ENCODE peak calls at places on chromosome 19, in four cellular contexts. P is transverse colon, M is suprapubic skin, F is K562. T is an unnamed sample.

GRCh38 chr19:18479964-18480723 is 41.7 kb downstream of the ELL start:
- DNase-seq in P (peak; percentile 68), M (peak; percentile 89), F (no peak), T (peak; percentile 81)

GRCh38 chr19:35260694-35261304 is 8.0 kb upstream of the USF2 start:
- DNase-seq in P (no peak), M (no peak), F (no peak), T (peak; percentile 55)

GRCh38 chr19:43754312-43754561 is 525 bp downstream of the SMG9 start:
- DNase-seq in P (no peak), M (no peak), F (no peak), T (no peak)

GRCh38 chr19:36215276-36216171 is 618 bp downstream of the ZNF146 start:
- DNase-seq in P (peak; percentile 9), M (no peak), F (no peak), T (no peak)

GRCh38 chr19:22421797-22422196 is 349 bp downstream of the ZNF98 start:
- DNase-seq in P (no peak), M (no peak), F (no peak), T (no peak)

GRCh38 chr19:24178207-24178606 is 91.2 kb downstream of the ZNF254 start:
- DNase-seq in P (no peak), M (no peak), F (no peak), T (no peak)

GRCh38 chr19:50719566-50719965 is at the start of gene SHANK1:
- DNase-seq in P (no peak), M (no peak), F (peak; percentile 75), T (no peak)

GRCh38 chr19:44059229-44059628 is 7.4 kb downstream of the ZNF223 start:
- DNase-seq in P (no peak), M (no peak), F (no peak), T (no peak)

GRCh38 chr19:45729774-45730388 is 815 bp downstream of the FBXO46 start:
- DNase-seq in P (peak; percentile 29), M (no peak), F (no peak), T (no peak)

GRCh38 chr19:3471954-3472655 is 8.2 kb downstream of the SMIM24 start:
- DNase-seq in P (peak; percentile 32), M (no peak), F (peak; percentile 77), T (no peak)

GRCh38 chr19:4584670-4585460 is 25.4 kb upstream of the SEMA6B start:
- DNase-seq in P (no peak), M (no peak), F (peak; percentile 55), T (no peak)

GRCh38 chr19:29805026-29805925 is 6.5 kb upstream of the CCNE1 start:
- DNase-seq in P (no peak), M (no peak), F (no peak), T (peak; percentile 46)

GRCh38 chr19:47096721-47097120 is 16.9 kb downstream of the ZC3H4 start:
- DNase-seq in P (peak; percentile 54), M (no peak), F (no peak), T (no peak)

GRCh38 chr19:11767633-11768133 is 883 bp downstream of the ZNF441 start:
- DNase-seq in P (peak; percentile 69), M (peak; percentile 65), F (peak; percentile 35), T (peak; percentile 85)

GRCh38 chr19:56111601-56112312 is 9.3 kb downstream of the ZNF787 start:
- DNase-seq in P (peak; percentile 86), M (peak; percentile 65), F (no peak), T (peak; percentile 94)

GRCh38 chr19:33293255-33294057 is 8.9 kb downstream of the CEBPA start:
- DNase-seq in P (peak; percentile 54), M (peak; percentile 73), F (peak; percentile 31), T (peak; percentile 83)

GRCh38 chr19:5055457-5055776 is 86.5 kb downstream of the KDM4B start:
- DNase-seq in P (no peak), M (no peak), F (no peak), T (no peak)

GRCh38 chr19:41872775-41873647 is 4.1 kb upstream of the CD79A start:
- DNase-seq in P (peak; percentile 87), M (no peak), F (no peak), T (peak; percentile 94)

GRCh38 chr19:35879770-35880317 is 11.5 kb downstream of the APLP1 start:
- DNase-seq in P (peak; percentile 90), M (peak; percentile 88), F (peak; percentile 94), T (peak; percentile 91)

GRCh38 chr19:16456652-16457194 is 15.0 kb downstream of the EPS15L1 start:
- DNase-seq in P (no peak), M (no peak), F (no peak), T (no peak)
- H3K4me3 ChIP-seq in P (no peak overlapping the region), M (no peak overlapping the region), F (no peak overlapping the region), T (no peak overlapping the region)

DNA sequence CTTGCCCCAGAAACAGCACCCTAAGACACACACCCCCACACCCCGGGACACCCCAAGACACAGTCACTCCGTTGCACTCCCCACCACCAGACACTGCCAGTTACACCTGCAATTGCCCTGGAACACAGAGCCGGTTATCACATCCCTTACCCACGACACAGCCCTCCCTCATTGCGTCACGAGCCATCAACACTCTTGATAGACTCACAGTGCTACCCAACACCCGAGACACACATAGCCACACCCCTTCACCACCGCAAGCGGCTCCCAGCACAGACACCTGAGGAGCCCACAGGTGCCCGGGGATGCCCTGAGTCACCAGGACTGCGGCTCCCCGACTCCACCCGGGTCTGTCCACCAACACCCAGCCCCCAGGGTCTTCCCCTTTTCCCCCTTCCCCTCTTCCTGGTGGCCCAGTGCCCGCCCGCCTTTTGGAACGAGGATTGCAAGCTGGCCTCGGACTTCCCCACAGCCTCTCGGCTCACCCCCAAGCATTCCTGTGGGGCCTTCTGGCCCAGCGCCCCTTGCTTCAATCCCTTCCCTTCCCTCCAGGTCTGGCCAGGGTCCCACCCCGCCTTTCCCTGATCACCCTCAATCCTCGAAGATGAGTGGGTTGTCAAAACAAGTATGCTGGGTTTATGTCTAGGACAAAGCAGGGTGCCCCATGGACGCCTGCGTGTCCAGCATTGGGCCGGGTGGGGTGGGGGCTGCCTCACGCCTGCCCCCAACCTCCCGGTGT is 1.7 kb upstream of the PTGER1 start:
- DNase-seq in P (peak; percentile 46), M (peak; percentile 78), F (peak; percentile 63), T (no peak)
- TF ChIP-seq POLR2AphosphoS5 in P (no peak), M (no peak), F (no peak), T (peak; percentile 56)

GRCh38 chr19:19630062-19630414 is 2.0 kb upstream of the LPAR2 start:
- DNase-seq in P (no peak), M (no peak), F (no peak), T (no peak)

GRCh38 chr19:19630426-19630825 is 2.4 kb upstream of the LPAR2 start:
- DNase-seq in P (no peak), M (no peak), F (no peak), T (no peak)

GRCh38 chr19:19627442-19627715 is 641 bp downstream of the LPAR2 start:
- DNase-seq in P (no peak), M (no peak), F (no peak), T (no peak)

GRCh38 chr19:19627716-19628498 is at the start of gene LPAR2:
- DNase-seq in P (peak; percentile 82), M (no peak), F (no peak), T (peak; percentile 94)

DNA sequence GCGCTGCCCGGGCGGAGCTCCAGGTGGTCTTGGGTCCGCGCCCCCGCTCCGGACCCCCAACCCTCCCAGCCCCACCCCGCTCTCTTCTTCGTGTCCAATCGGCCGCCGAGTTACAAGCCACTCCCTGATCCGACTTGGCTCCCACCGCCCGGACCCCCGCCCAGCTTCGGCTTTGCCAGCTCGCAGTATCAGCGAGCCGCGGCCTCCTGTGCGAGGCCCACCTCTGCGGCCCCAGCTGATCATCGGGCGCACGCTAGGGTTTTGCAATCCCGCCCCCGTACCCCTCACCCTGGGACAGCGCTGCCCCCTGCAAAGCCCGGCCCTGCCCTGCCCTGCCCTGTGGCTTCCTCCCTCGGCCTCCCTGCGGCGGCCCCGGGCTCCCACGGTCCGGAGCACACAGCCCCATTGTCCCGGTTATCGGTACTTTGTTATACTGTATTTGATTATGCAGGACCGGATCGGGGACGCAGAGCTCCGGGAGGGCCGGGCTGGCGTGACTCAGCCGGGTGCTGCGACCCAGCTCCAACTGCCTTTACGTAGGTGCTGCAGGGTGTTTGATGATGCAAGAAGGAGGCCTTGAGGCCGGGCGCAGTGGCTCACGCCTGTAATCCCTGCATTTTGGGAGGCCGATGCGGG is 597 bp upstream of the LPAR2 start:
- DNase-seq in P (peak; percentile 69), M (no peak), F (no peak), T (peak; percentile 88)
- H3K4me3 ChIP-seq in P (peak overlapping the region; percentile 72), M (peak overlapping the region; percentile 63), F (no peak overlapping the region), T (peak overlapping the region; percentile 73)

DNA sequence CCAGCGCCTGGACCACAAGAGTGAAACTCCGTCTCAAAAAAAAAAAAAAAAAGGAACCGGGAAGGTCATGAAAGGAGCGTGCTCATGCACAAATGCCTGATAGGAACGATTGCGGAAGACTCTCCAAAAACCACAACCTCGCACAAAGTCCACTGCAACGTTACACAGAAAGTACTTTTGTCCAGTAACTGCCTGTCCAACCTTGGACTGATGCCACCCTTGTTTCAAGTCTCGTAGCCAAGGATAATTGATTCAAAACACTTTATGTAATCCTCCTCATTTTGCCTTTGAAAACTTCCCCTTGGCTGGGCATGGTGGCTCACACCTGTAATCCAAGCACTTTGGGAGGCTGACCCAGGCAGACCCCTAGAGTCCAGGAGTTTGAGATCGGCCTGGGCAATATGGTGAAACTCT is 13.7 kb downstream of the LGALS7 start:
- DNase-seq in P (peak; percentile 76), M (no peak), F (no peak), T (no peak)
- TF ChIP-seq POLR2AphosphoS5 in P (no peak), M (no peak), F (no peak), T (peak; percentile 18)